ENCODE peak calls at places on chromosomes 3 and 15, in four cellular contexts. P, E, H and O are unnamed samples.

GRCh38 chr3:182979719-182980191 is 583 bp downstream of the DCUN1D1 start:
- DNase-seq in P (peak), E (peak), H (peak), O (peak)

GRCh38 chr15:51132384-51133139 is 37.9 kb upstream of the TNFAIP8L3 start:
- DNase-seq in P (peak), E (no peak), H (no peak), O (no peak)

GRCh38 chr3:184593201-184593922 is 31.8 kb downstream of the EPHB3 start:
- DNase-seq in P (no peak), E (no peak), H (no peak), O (no peak)

GRCh38 chr15:71891026-71891425 is 80.7 kb downstream of the NR2E3 start:
- DNase-seq in P (no peak), E (no peak), H (no peak), O (no peak)

GRCh38 chr15:55969582-55969981 is 23.8 kb downstream of the NEDD4 start:
- DNase-seq in P (no peak), E (no peak), H (no peak), O (no peak)

GRCh38 chr3:156445117-156445968 is 109.6 kb downstream of the SSR3 start:
- DNase-seq in P (no peak), E (no peak), H (no peak), O (no peak)

GRCh38 chr3:53803816-53804545 is 42.2 kb downstream of the CHDH start:
- DNase-seq in P (no peak), E (no peak), H (no peak), O (no peak)

GRCh38 chr3:126745760-126746394 is 41.8 kb downstream of the CHCHD6 start:
- DNase-seq in P (no peak), E (no peak), H (no peak), O (no peak)

GRCh38 chr15:51004103-51004536 is 90.6 kb downstream of the TNFAIP8L3 start:
- DNase-seq in P (peak), E (no peak), H (no peak), O (no peak)

GRCh38 chr3:65883614-65884013 is 155.1 kb downstream of the MAGI1 start:
- DNase-seq in P (no peak), E (no peak), H (no peak), O (no peak)

GRCh38 chr3:72042397-72043211 is 257.7 kb upstream of the PROK2 start:
- DNase-seq in P (no peak), E (no peak), H (no peak), O (no peak)